ENCODE peak calls at places on chromosome 7, in nine cellular contexts. F, U, T, M, P, S, H, L and B are unnamed samples. For H3K27me3, the result is how much of the 10 kb centered on the place peaks cover.

GRCh38 chr7:68729361-68729760 is 868.9 kb upstream of the AUTS2 start:
- DNase-seq in T (no peak), U (no peak), H (no peak), P (no peak), L (no peak), S (no peak), F (no peak), M (no peak), B (no peak)

GRCh38 chr7:73824986-73825385 is 5.8 kb upstream of the CLDN4 start:
- DNase-seq in H (no peak), U (no peak), T (no peak), P (no peak), M (no peak), F (no peak), S (no peak), L (no peak), B (peak)

GRCh38 chr7:23712368-23713284 is 2.6 kb downstream of the STK31 start:
- DNase-seq in U (peak), H (no peak), P (no peak), F (no peak), M (no peak), L (no peak), T (peak), S (peak), B (no peak)

GRCh38 chr7:26083113-26083512 is 68.9 kb upstream of the NFE2L3 start:
- DNase-seq in M (no peak), P (no peak), H (no peak), S (peak), L (no peak), U (no peak), F (no peak), T (peak), B (no peak)

GRCh38 chr7:93913197-93913596 is 6.8 kb downstream of the GNGT1 start:
- DNase-seq in S (no peak), P (no peak), U (no peak), T (no peak), L (no peak), F (no peak), M (no peak), H (no peak), B (no peak)

GRCh38 chr7:1948377-1948796 is 278.3 kb downstream of the ELFN1 start:
- DNase-seq in P (no peak), L (peak), F (no peak), M (no peak), T (no peak), H (no peak), U (no peak), S (no peak), B (no peak)

GRCh38 chr7:41438919-41439882 is 263.7 kb downstream of the INHBA start:
- DNase-seq in T (no peak), F (no peak), L (no peak), M (no peak), H (no peak), P (no peak), U (no peak), S (no peak), B (no peak)

GRCh38 chr7:98168181-98168903 is 42.9 kb upstream of the BHLHA15 start:
- DNase-seq in P (peak), L (peak), M (peak), S (peak), H (no peak), T (peak), U (peak), F (peak), B (peak)

GRCh38 chr7:68224041-68224534 is 1227.5 kb downstream of the TYW1 start:
- DNase-seq in H (no peak), M (no peak), L (peak), S (no peak), P (peak), F (no peak), U (no peak), T (no peak), B (no peak)

GRCh38 chr7:38561166-38561565 is 70.0 kb downstream of the AMPH start:
- DNase-seq in P (no peak), F (no peak), S (peak), H (no peak), T (no peak), M (no peak), U (no peak), L (no peak), B (no peak)

GRCh38 chr7:91941450-91941849 is 788 bp downstream of the AKAP9 start:
- DNase-seq in S (peak), U (peak), T (peak), P (peak), F (peak), L (peak), H (no peak), M (peak), B (no peak)

GRCh38 chr7:102101926-102102325 is 184.7 kb upstream of the SH2B2 start:
- DNase-seq in L (no peak), S (no peak), T (no peak), M (no peak), F (no peak), H (no peak), U (no peak), P (no peak), B (no peak)

GRCh38 chr7:73768661-73769480 is 1.2 kb downstream of the CLDN3 start:
- DNase-seq in S (no peak), U (peak), T (no peak), F (no peak), L (peak), P (no peak), H (no peak), M (no peak), B (no peak)

GRCh38 chr7:17638727-17639126 is 301.6 kb downstream of the SNX13 start:
- DNase-seq in F (no peak), S (peak), P (no peak), L (no peak), H (no peak), M (no peak), U (no peak), T (peak), B (peak)

GRCh38 chr7:34044319-34044643 is 138.9 kb downstream of the BMPER start:
- DNase-seq in M (no peak), F (no peak), P (no peak), H (no peak), U (no peak), T (no peak), S (no peak), L (peak), B (no peak)

GRCh38 chr7:134084488-134085144 is 42.5 kb upstream of the LRGUK start:
- DNase-seq in M (no peak), P (no peak), H (no peak), L (no peak), T (no peak), U (no peak), S (no peak), F (no peak), B (no peak)

GRCh38 chr7:13262929-13263530 is 575.6 kb downstream of the ARL4A start:
- DNase-seq in U (peak), L (no peak), P (no peak), H (no peak), S (peak), F (no peak), T (peak), M (no peak), B (no peak)

GRCh38 chr7:73647725-73648592 is 19.7 kb upstream of the VPS37D start:
- DNase-seq in L (no peak), H (no peak), M (no peak), F (no peak), S (no peak), U (peak), P (peak), T (no peak), B (peak)

GRCh38 chr7:25260862-25261454 is 32.7 kb upstream of the NPVF start:
- DNase-seq in H (no peak), S (peak), U (no peak), M (no peak), T (peak), L (no peak), P (no peak), F (no peak), B (no peak)

GRCh38 chr7:135994466-135995205 is 17.5 kb upstream of the MTPN start:
- DNase-seq in S (peak), M (no peak), U (no peak), P (no peak), F (no peak), L (no peak), H (no peak), T (peak), B (no peak)

GRCh38 chr7:2109936-2110585 is 122.7 kb downstream of the MAD1L1 start:
- DNase-seq in P (no peak), L (no peak), U (no peak), H (no peak), T (peak), S (peak), M (no peak), F (no peak), B (no peak)

GRCh38 chr7:137880432-137880831 is 33.7 kb upstream of the DGKI start:
- DNase-seq in S (peak), H (no peak), M (no peak), P (no peak), L (no peak), T (peak), U (no peak), F (no peak), B (no peak)

GRCh38 chr7:44375236-44375699 is 49.9 kb upstream of the CAMK2B start:
- DNase-seq in H (no peak), L (peak), U (peak), F (peak), P (no peak), S (no peak), T (no peak), M (no peak), B (no peak)
- TF ChIP-seq CTCF in H (peak), L (peak), U (peak), F (peak), P (peak), S (peak), T (no peak), M (no peak), B (peak)

DNA sequence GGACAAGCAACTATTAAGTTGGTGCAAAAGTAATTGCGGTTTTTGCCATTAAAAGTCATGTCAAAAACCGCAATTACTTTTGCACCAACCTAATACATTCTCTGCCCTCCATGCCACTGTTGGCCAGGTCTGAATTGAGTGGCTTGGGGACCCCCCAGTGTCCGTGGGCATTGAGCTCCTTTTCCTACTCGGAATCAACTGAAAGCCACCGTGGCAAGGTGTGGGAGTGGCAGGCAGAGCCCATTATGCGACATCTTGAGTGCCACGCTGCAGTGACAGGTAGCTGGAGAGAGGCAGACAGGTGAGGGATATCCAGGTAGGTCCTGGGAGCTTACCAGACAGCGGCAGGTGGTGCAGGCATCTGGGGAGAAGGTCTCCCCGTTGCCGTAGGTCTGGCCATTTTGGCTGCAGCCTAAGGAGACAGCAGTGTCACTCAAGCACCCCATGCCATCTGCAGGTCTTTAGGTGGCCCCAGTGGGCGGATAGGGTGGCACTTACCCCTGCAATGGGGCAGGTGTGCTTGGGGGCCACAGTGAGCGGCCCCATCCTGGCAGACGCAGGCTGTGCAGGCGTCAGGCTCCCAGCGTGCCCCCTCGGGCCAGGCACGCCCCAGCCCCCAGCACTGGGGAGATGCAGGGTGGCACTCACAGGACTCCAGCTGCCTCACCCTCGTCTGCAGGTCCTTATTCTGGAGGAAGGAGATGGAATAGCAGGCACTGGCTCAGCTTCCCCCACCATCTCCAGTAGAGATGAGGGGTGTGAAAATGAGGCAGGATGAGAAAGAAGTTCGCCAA is 3.5 kb downstream of the KCP start:
- DNase-seq in M (no peak), T (no peak), U (no peak), P (no peak), H (no peak), F (peak), L (no peak), S (no peak), B (no peak)
- H3K27me3 ChIP-seq in M (under half), T (under half), U (under half), P (under half), H (under half), F (under half), L (under half), S (under half), B (under half)

GRCh38 chr7:123918309-123918708 is 6.7 kb upstream of the SPAM1 start:
- DNase-seq in S (no peak), H (no peak), L (no peak), U (no peak), F (no peak), T (no peak), M (no peak), P (no peak), B (no peak)

GRCh38 chr7:123917878-123918277 is 7.2 kb upstream of the SPAM1 start:
- DNase-seq in P (no peak), M (no peak), S (no peak), F (no peak), L (no peak), U (no peak), H (no peak), T (no peak), B (no peak)

DNA sequence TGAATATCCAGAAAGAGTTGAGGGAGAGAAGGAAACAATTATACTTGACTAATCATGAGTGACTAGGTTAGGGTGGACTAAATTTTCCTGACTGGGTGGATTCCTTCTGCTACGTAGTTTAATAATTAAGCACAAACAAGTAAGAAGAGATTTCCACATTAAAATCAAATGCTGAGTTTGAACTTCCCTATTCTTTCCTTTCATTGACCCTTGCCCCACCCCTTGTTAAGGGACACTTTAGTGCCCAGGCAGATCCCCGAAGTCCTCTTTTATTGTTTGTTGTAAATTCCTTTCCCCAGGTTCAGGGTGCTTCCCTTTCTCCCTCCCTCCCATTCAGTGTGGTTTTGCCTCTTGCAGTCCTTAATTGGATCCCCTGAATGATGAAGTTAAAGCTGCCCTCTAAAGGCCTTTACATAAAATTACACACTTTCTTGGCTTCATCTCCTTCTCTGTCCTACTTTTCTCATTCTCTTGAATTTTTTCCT is 8.8 kb upstream of the SPAM1 start:
- DNase-seq in M (no peak), L (no peak), F (peak), H (no peak), S (peak), T (peak), U (peak), P (no peak), B (peak)
- TF ChIP-seq CTCF in M (no peak), L (peak), F (peak), H (peak), S (peak), T (peak), U (peak), P (no peak), B (peak)

DNA sequence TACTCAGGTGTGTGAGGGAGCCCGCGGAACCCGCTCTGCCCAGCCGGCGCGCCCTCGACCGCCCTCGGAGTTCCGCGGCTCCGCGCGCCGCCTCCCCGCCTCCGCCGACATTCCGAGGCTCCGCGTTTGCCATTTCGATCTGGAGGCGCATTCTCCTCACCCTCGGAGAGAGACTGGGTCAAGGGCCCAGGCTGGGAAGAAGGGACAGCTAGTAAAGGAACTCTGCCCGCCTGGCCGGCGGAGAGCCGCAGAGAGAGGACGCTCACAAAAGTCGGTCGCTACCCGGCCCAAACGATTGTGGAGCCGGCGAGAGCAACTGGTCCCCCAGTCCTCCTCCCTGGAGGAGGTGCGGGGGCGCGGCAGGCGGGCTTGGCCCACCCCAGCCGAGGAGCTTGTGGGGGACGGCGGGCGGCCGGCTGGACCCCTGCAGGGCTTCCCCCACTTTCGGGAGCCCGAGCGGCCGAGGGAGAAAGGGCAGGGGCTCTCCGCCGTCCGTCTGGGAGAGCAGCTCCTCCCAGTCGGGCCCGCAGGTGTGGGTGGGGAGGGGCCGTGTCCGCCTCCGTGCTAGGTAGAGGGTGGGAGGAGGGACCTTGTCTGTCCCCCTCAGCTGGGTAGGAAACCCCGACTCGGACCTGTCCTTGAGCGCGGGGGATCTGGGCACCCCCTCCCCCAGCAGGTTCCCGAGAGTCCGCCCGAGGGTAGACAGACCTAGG is 74.3 kb upstream of the LEP start:
- DNase-seq in F (peak), P (peak), S (no peak), L (no peak), M (no peak), T (peak), H (no peak), U (peak), B (no peak)
- H3K27me3 ChIP-seq in F (under half), P (under half), S (under half), L (under half), M (half or more), T (half or more), H (under half), U (half or more), B (under half)

DNA sequence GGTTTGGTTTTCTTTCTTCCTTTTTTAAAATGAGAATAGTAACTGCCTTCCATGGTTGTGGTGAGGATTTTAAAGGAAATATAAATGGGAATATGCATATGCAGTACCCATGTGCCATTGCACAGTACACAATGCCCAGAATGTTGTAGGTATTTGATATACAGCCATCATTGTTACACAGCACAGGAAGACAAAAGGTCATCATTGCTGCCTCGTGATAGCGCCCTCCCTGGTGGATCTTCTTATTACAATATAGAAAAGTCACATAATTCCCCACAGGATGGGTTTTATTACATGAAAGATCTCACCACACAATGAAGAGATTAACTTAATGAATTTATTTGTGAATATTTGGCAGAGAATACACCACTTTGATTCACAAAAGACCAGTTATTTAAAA is 76.5 kb downstream of the PPP1R17 start:
- DNase-seq in U (peak), M (no peak), P (no peak), S (no peak), L (no peak), H (no peak), T (no peak), F (no peak), B (no peak)
- TF ChIP-seq CTCF in U (peak), M (no peak), P (no peak), S (peak), L (no peak), H (no peak), T (peak), F (peak), B (no peak)

DNA sequence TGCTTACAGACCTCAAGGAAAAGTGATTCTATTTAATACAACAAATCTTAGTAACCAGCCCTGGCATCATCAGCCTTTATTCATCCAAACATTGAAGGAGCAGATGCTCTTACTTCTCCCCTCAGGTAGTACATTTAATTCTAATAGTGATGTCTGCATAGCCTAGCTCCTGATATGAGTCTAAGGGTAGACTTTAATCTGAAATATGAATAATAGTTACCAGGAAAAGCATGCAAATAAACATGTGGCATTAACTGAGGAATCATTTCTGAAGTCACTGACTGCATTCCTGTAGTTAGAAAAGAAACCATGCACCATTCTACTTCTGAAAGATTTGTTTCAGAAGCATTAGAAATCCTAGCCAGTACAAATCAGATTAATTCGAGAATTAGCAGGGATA is 25.7 kb upstream of the LMBR1 start:
- DNase-seq in H (no peak), F (no peak), S (no peak), P (no peak), U (no peak), L (no peak), T (no peak), M (no peak), B (no peak)
- H3K27me3 ChIP-seq in H (under half), F (under half), S (under half), P (under half), U (under half), L (under half), T (under half), M (under half), B (under half)

DNA sequence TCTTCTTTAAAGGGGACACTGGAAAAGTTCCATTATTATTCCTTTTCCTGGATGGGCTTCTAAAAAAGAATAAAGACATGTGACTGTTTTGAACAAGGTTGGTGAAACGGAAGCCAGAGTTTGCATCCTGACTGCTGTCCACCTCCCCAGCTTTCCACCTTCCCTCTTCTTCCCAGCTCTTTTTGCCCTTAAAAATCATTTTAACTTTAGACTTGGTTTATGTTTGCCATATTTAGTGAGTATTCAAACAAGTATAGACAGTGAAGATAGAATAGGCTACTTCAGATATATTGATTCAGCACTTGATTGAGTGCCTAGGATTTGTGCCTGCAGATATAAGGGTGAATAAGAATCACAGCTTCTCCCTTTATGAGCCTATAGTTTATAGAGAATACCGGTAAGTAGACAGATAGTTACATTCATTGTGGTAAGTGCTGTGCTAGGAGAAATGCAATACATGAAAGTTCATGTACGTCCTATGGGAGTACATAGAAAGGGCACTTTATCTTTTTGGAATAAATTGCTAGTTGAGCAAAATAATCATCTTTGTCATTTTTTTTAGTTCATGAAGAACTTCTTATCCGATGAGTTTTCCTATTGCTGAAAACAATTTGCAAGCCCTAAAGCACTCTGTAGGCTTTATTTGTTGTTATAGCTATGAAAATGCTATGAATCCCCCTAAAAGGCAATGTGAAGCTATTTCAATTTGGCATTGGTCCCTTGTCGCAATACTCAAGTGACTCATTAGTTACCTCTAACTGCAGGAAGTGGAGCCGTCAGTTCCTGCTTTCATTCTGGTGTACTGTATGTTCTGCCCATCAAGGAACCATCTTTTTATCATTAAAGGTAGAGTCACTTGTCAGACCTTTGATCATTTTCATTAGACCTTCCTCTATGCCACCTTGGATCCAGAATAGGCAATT is 57.2 kb upstream of the STRIP2 start:
- DNase-seq in U (no peak), L (no peak), M (no peak), H (no peak), T (peak), F (no peak), P (no peak), S (peak), B (no peak)
- TF ChIP-seq CTCF in U (no peak), L (no peak), M (peak), H (no peak), T (no peak), F (peak), P (no peak), S (no peak), B (peak)